ENCODE peak calls at places on chromosome 9, in five cellular contexts. L is stimulated activated naive CD8-positive, alpha-beta T cell treated with anti-CD3 and anti-CD28 coated beads, Interleukin-15, Interleukin-2, amounts not matched to agents 100 U/mL and 50 U/mL, for 24 hours; U is iPS-NIHi11; K is NCI-H524 treated with DMSO at 0.1 percent for 48 hours; I is dermis microvascular lymphatic vessel endothelial cell. D is an unnamed sample.

GRCh38 chr9:109843651-109844050 is 63.7 kb downstream of the PALM2AKAP2 start:
- DNase-seq in K (peak; percentile 29), I (no peak), L (no peak), U (no peak), D (no peak)

GRCh38 chr9:113999256-114000062 is 78.6 kb downstream of the AMBP start:
- DNase-seq in I (no peak), L (no peak), K (no peak), U (no peak), D (no peak)

GRCh38 chr9:14899815-14900193 is 10.4 kb downstream of the FREM1 start:
- DNase-seq in L (no peak), K (no peak), U (no peak), I (no peak), D (no peak)

GRCh38 chr9:19286634-19287188 is 56.2 kb downstream of the DENND4C start:
- DNase-seq in I (no peak), U (no peak), L (no peak), K (no peak), D (no peak)

GRCh38 chr9:82397534-82397933 is 409.0 kb downstream of the SPATA31D1 start:
- DNase-seq in K (no peak), U (no peak), L (no peak), I (no peak), D (no peak)

GRCh38 chr9:91844170-91844569 is 105.9 kb downstream of the ROR2 start:
- DNase-seq in L (no peak), K (no peak), I (no peak), U (no peak), D (no peak)

GRCh38 chr9:10062629-10063395 is 550.0 kb downstream of the PTPRD start:
- DNase-seq in L (no peak), U (no peak), K (no peak), I (no peak), D (peak; percentile 3)

GRCh38 chr9:111720170-111720569 is 58.8 kb downstream of the GNG10 start:
- DNase-seq in K (no peak), I (no peak), L (no peak), U (no peak), D (no peak)

GRCh38 chr9:127561491-127562270 is 50.4 kb upstream of the STXBP1 start:
- DNase-seq in L (peak; percentile 36), U (peak; percentile 72), I (no peak), K (no peak), D (peak; percentile 98)

GRCh38 chr9:15113288-15113687 is 193.7 kb downstream of the TTC39B start:
- DNase-seq in L (no peak), K (no peak), I (no peak), U (no peak), D (no peak)

GRCh38 chr9:69134412-69134811 is 39.7 kb upstream of the TJP2 start:
- DNase-seq in K (no peak), L (no peak), U (no peak), I (no peak), D (no peak)

GRCh38 chr9:133754187-133754586 is 16.0 kb upstream of the SARDH start:
- DNase-seq in L (no peak), I (no peak), U (no peak), K (no peak), D (peak; percentile 1)

GRCh38 chr9:90898229-90898628 is 96.6 kb downstream of the SYK start:
- DNase-seq in L (no peak), K (no peak), I (no peak), U (no peak), D (no peak)

GRCh38 chr9:86454701-86455402 is 100.6 kb upstream of the TUT7 start:
- DNase-seq in L (no peak), U (no peak), K (no peak), I (no peak), D (no peak)

GRCh38 chr9:118961857-118962256 is 407.4 kb downstream of the BRINP1 start:
- DNase-seq in U (peak; percentile 45), I (no peak), K (no peak), L (no peak), D (peak; percentile 42)

GRCh38 chr9:85703398-85703797 is 38.4 kb downstream of the AGTPBP1 start:
- DNase-seq in K (no peak), I (no peak), L (no peak), U (no peak), D (no peak)

GRCh38 chr9:112819635-112820496 is 69.3 kb downstream of the SNX30 start:
- DNase-seq in K (peak; percentile 37), U (peak; percentile 75), I (peak; percentile 63), L (no peak), D (peak; percentile 81)

GRCh38 chr9:82475584-82476328 is 487.2 kb downstream of the SPATA31D1 start:
- DNase-seq in L (no peak), I (no peak), K (no peak), U (no peak), D (no peak)

GRCh38 chr9:38339496-38339895 is 53.0 kb upstream of the ALDH1B1 start:
- DNase-seq in I (no peak), L (no peak), U (no peak), K (no peak), D (no peak)

GRCh38 chr9:2765250-2765880 is 48.1 kb downstream of the KCNV2 start:
- DNase-seq in K (no peak), U (no peak), I (no peak), L (no peak), D (no peak)

GRCh38 chr9:131278421-131279111 is 2.3 kb upstream of the FAM78A start:
- DNase-seq in U (no peak), L (no peak), K (no peak), I (no peak), D (no peak)

GRCh38 chr9:108671794-108672193 is 184.0 kb downstream of the ACTL7B start:
- DNase-seq in I (no peak), U (no peak), K (no peak), L (no peak), D (no peak)

GRCh38 chr9:16058131-16058549 is 505.3 kb downstream of the CCDC171 start:
- DNase-seq in K (no peak), U (no peak), I (no peak), L (peak; percentile 28), D (peak; percentile 10)

GRCh38 chr9:72315510-72316287 is 49.3 kb downstream of the ZFAND5 start:
- DNase-seq in I (no peak), L (no peak), U (peak; percentile 49), K (peak; percentile 81), D (peak; percentile 100)

D was measured in H4.